ENCODE peak calls at places on chromosomes 2 and 18, in nine cellular contexts. E, I, D, H, G, R, Z, K and X are unnamed samples.

GRCh38 chr2:106107509-106108131 is 86.5 kb downstream of the UXS1 start:
- DNase-seq in E (no peak), K (peak), R (peak), H (no peak), Z (peak), D (peak), I (peak), G (no peak), X (no peak)

GRCh38 chr2:25159947-25160346 is 8.4 kb downstream of the POMC start:
- DNase-seq in D (no peak), I (no peak), H (no peak), E (peak), K (no peak), R (peak), Z (peak), G (no peak), X (no peak)

GRCh38 chr2:232873909-232874641 is 4.0 kb downstream of the SNORC start:
- DNase-seq in K (no peak), E (no peak), D (no peak), Z (no peak), G (no peak), R (no peak), I (no peak), H (no peak), X (no peak)

GRCh38 chr2:240581811-240582210 is 4.7 kb upstream of the CAPN10 start:
- DNase-seq in K (peak), D (no peak), G (no peak), I (peak), H (no peak), E (peak), Z (no peak), R (no peak), X (no peak)

GRCh38 chr2:15316370-15316814 is 244.7 kb downstream of the NBAS start:
- DNase-seq in I (no peak), H (no peak), R (no peak), K (no peak), Z (no peak), E (peak), D (no peak), G (no peak), X (no peak)

GRCh38 chr2:150609831-150610582 is 122.5 kb upstream of the RND3 start:
- DNase-seq in G (no peak), Z (peak), D (no peak), I (no peak), E (no peak), R (peak), H (no peak), K (peak), X (no peak)

GRCh38 chr2:233242231-233242917 is 9.1 kb upstream of the ATG16L1 start:
- DNase-seq in R (peak), G (no peak), E (no peak), H (no peak), K (no peak), Z (no peak), D (no peak), I (no peak), X (no peak)

GRCh38 chr18:59915606-59916005 is 15.8 kb downstream of the PMAIP1 start:
- DNase-seq in Z (no peak), K (no peak), R (peak), H (no peak), D (no peak), G (no peak), I (peak), E (no peak), X (no peak)

GRCh38 chr2:182361477-182361876 is 65.4 kb downstream of the PDE1A start:
- DNase-seq in K (no peak), H (no peak), G (no peak), I (no peak), R (no peak), E (no peak), Z (no peak), D (no peak), X (no peak)

GRCh38 chr18:48788378-48788777 is 162.4 kb downstream of the SMAD7 start:
- DNase-seq in K (no peak), R (no peak), E (no peak), H (no peak), Z (no peak), D (no peak), G (no peak), I (no peak), X (no peak)

GRCh38 chr2:240297553-240298315 is 137.7 kb upstream of the GPC1 start:
- DNase-seq in G (no peak), D (no peak), I (no peak), R (no peak), K (no peak), E (no peak), H (no peak), Z (peak), X (peak)

GRCh38 chr2:239324456-239324855 is 76.4 kb downstream of the HDAC4 start:
- DNase-seq in R (no peak), Z (no peak), K (no peak), E (no peak), H (no peak), G (no peak), I (no peak), D (no peak), X (no peak)

GRCh38 chr2:144099746-144100438 is 420.0 kb downstream of the ZEB2 start:
- DNase-seq in H (no peak), E (peak), K (peak), D (no peak), G (no peak), R (peak), I (peak), Z (no peak), X (no peak)

GRCh38 chr2:72919414-72920316 is 2.3 kb downstream of the EMX1 start:
- DNase-seq in K (no peak), G (no peak), Z (no peak), H (no peak), R (no peak), I (no peak), D (no peak), E (peak), X (no peak)

GRCh38 chr2:176126929-176127768 is 2.4 kb upstream of the HOXD8 start:
- DNase-seq in Z (no peak), D (peak), H (peak), I (peak), G (peak), R (peak), E (no peak), K (peak), X (peak)

GRCh38 chr2:47119001-47119400 is 36.1 kb downstream of the STPG4 start:
- DNase-seq in R (peak), I (peak), E (no peak), G (no peak), D (no peak), H (no peak), Z (peak), K (peak), X (no peak)

GRCh38 chr18:62852851-62853250 is 137.5 kb downstream of the PHLPP1 start:
- DNase-seq in G (no peak), D (no peak), K (peak), I (peak), R (peak), Z (peak), H (no peak), E (no peak), X (no peak)

GRCh38 chr2:73850009-73850408 is 21.2 kb downstream of the STAMBP start:
- DNase-seq in G (no peak), Z (no peak), H (no peak), D (no peak), K (no peak), R (no peak), E (no peak), I (no peak), X (no peak)

GRCh38 chr2:240290432-240291336 is 144.8 kb upstream of the GPC1 start:
- DNase-seq in K (no peak), E (no peak), I (no peak), G (no peak), D (no peak), R (no peak), H (no peak), Z (no peak), X (peak)

GRCh38 chr2:85737481-85737880 is 16.3 kb upstream of the ATOH8 start:
- DNase-seq in R (peak), H (no peak), E (peak), I (peak), G (peak), K (peak), Z (peak), D (no peak), X (no peak)